ENCODE peak calls at places on chromosomes 11 and 22, in seven cellular contexts. Z is AG08396; F is activated CD4-positive, alpha-beta T cell treated with anti-CD3 and anti-CD28 coated beads, Interleukin-2, amount 50 U/mL, for 24 hours; R is CD8-positive, alpha-beta memory T cell; M is mesothelial cell of epicardium; C is stimulated activated CD4-positive, alpha-beta T cell treated with anti-CD3 and anti-CD28 coated beads, Interleukin-4, amount 100 ng/mL, for 24 hours; X is left lung. P is an unnamed sample.

GRCh38 chr11:73401924-73402833 is 26.0 kb downstream of the RELT start:
- DNase-seq in Z (peak), F (no peak), R (peak), M (no peak), C (no peak), X (no peak), P (no peak)

GRCh38 chr22:37931893-37932389 is 21.5 kb downstream of the C22orf23 start:
- DNase-seq in Z (no peak), F (no peak), R (no peak), M (no peak), C (no peak), X (peak), P (no peak)

GRCh38 chr22:37815593-37815992 is 7.6 kb upstream of the GALR3 start:
- DNase-seq in Z (no peak), F (no peak), R (no peak), M (no peak), C (no peak), X (no peak), P (no peak)

GRCh38 chr11:118980191-118980881 is 8.8 kb downstream of the FOXR1 start:
- DNase-seq in Z (no peak), F (no peak), R (no peak), M (no peak), C (no peak), X (peak), P (no peak)

GRCh38 chr22:26977741-26978140 is 320.4 kb downstream of the MIAT start:
- DNase-seq in Z (no peak), F (no peak), R (no peak), M (no peak), C (no peak), X (no peak), P (no peak)

GRCh38 chr22:33919591-33920501 is at the start of gene LARGE1:
- DNase-seq in Z (peak), F (no peak), R (no peak), M (peak), C (no peak), X (peak), P (peak)

GRCh38 chr11:1966531-1966930 is 19.4 kb downstream of the MRPL23 start:
- DNase-seq in Z (no peak), F (no peak), R (peak), M (no peak), C (no peak), X (no peak), P (peak)

GRCh38 chr22:21856197-21856596 is 11.2 kb downstream of the MAPK1 start:
- DNase-seq in Z (no peak), F (no peak), R (no peak), M (no peak), C (no peak), X (no peak), P (no peak)

GRCh38 chr22:26606611-26607010 is 11.2 kb downstream of the CRYBB1 start:
- DNase-seq in Z (peak), F (no peak), R (no peak), M (no peak), C (no peak), X (no peak), P (no peak)

GRCh38 chr11:60169264-60169915 is 13.5 kb downstream of the MS4A6A start:
- DNase-seq in Z (no peak), F (no peak), R (no peak), M (no peak), C (no peak), X (no peak), P (no peak)

GRCh38 chr22:44362249-44363040 is 49.7 kb upstream of the SHISAL1 start:
- DNase-seq in Z (no peak), F (no peak), R (peak), M (no peak), C (no peak), X (no peak), P (peak)

GRCh38 chr11:16169946-16170345 is 186.4 kb downstream of the SOX6 start:
- DNase-seq in Z (no peak), F (no peak), R (no peak), M (no peak), C (no peak), X (no peak), P (no peak)

GRCh38 chr22:19522190-19522880 is 1.9 kb downstream of the CLDN5 start:
- DNase-seq in Z (no peak), F (no peak), R (no peak), M (no peak), C (no peak), X (no peak), P (no peak)

GRCh38 chr22:27871306-27872014 is 47.6 kb downstream of the PITPNB start:
- DNase-seq in Z (no peak), F (no peak), R (no peak), M (no peak), C (no peak), X (no peak), P (no peak)

GRCh38 chr11:10042699-10043098 is 251.3 kb downstream of the SBF2 start:
- DNase-seq in Z (no peak), F (no peak), R (no peak), M (no peak), C (no peak), X (peak), P (no peak)

GRCh38 chr11:80873309-80873999 is 1432.6 kb upstream of the TENM4 start:
- DNase-seq in Z (no peak), F (no peak), R (no peak), M (no peak), C (no peak), X (no peak), P (no peak)